ENCODE peak calls at places on chromosomes 2 and 18, in six cellular contexts. C is IMR-90, Z is neuronal stem cell, H is trophoblast cell, L is H1, W is mesenchymal stem cell. T is an unnamed sample.

GRCh38 chr18:79200546-79201268 is 131.5 kb downstream of the ATP9B start:
- DNase-seq in C (peak; percentile 25), Z (peak; percentile 30), H (peak; percentile 37), L (peak; percentile 39), W (peak; percentile 25), T (peak; percentile 85)

GRCh38 chr2:54470241-54470938 is 14.3 kb downstream of the SPTBN1 start:
- DNase-seq in C (peak; percentile 79), Z (no peak), H (peak; percentile 78), L (no peak), W (peak; percentile 76), T (no peak)

GRCh38 chr2:26479971-26480750 is 2.2 kb upstream of the OTOF start:
- DNase-seq in C (no peak), Z (no peak), H (no peak), L (no peak), W (no peak), T (no peak)

GRCh38 chr2:130337735-130338325 is 4.9 kb upstream of the IMP4 start:
- DNase-seq in C (peak; percentile 92), Z (no peak), H (peak; percentile 5), L (no peak), W (peak; percentile 84), T (no peak)

GRCh38 chr2:205700331-205701132 is 18.2 kb downstream of the NRP2 start:
- DNase-seq in C (peak; percentile 90), Z (no peak), H (peak; percentile 21), L (no peak), W (peak; percentile 96), T (peak; percentile 67)

GRCh38 chr2:74821177-74822124 is 12.5 kb upstream of the HK2 start:
- DNase-seq in C (no peak), Z (no peak), H (no peak), L (no peak), W (peak; percentile 42), T (no peak)

GRCh38 chr18:56374005-56374655 is 264.3 kb downstream of the TXNL1 start:
- DNase-seq in C (peak; percentile 26), Z (no peak), H (no peak), L (no peak), W (peak; percentile 4), T (no peak)

GRCh38 chr2:160871096-160871495 is 289.1 kb upstream of the TANK start:
- DNase-seq in C (peak; percentile 5), Z (no peak), H (no peak), L (no peak), W (peak; percentile 10), T (no peak)

GRCh38 chr2:106701134-106701994 is 184.6 kb downstream of the ST6GAL2 start:
- DNase-seq in C (no peak), Z (no peak), H (peak; percentile 1), L (no peak), W (no peak), T (no peak)

GRCh38 chr18:29779096-29779495 is 1263.4 kb downstream of the DSC3 start:
- DNase-seq in C (peak; percentile 2), Z (no peak), H (peak; percentile 23), L (no peak), W (peak; percentile 34), T (no peak)

GRCh38 chr18:50013363-50014138 is 181.4 kb downstream of the MYO5B start:
- DNase-seq in C (peak; percentile 7), Z (no peak), H (no peak), L (no peak), W (no peak), T (peak; percentile 32)

GRCh38 chr2:7510353-7510752 is 593.1 kb downstream of the RNF144A start:
- DNase-seq in C (no peak), Z (no peak), H (no peak), L (no peak), W (no peak), T (no peak)

GRCh38 chr2:148459300-148459891 is 185.2 kb upstream of the EPC2 start:
- DNase-seq in C (peak; percentile 33), Z (no peak), H (peak; percentile 69), L (no peak), W (peak; percentile 6), T (no peak)

GRCh38 chr2:136246086-136246669 is 128.2 kb upstream of the CXCR4 start:
- DNase-seq in C (peak; percentile 4), Z (no peak), H (peak; percentile 40), L (no peak), W (peak; percentile 60), T (peak; percentile 58)

GRCh38 chr2:10922307-10923006 is 10.7 kb downstream of the KCNF1 start:
- DNase-seq in C (no peak), Z (no peak), H (no peak), L (no peak), W (no peak), T (no peak)

GRCh38 chr2:63399171-63399570 is 189.1 kb downstream of the WDPCP start:
- DNase-seq in C (no peak), Z (no peak), H (no peak), L (no peak), W (no peak), T (no peak)

GRCh38 chr2:3160751-3161330 is 216.8 kb downstream of the EIPR1 start:
- DNase-seq in C (peak; percentile 63), Z (no peak), H (no peak), L (no peak), W (peak; percentile 28), T (no peak)

GRCh38 chr18:55927831-55928230 is 339.8 kb upstream of the TCF4 start:
- DNase-seq in C (peak; percentile 89), Z (no peak), H (no peak), L (no peak), W (no peak), T (no peak)

GRCh38 chr18:35077937-35078336 is 36.7 kb downstream of the MAPRE2 start:
- DNase-seq in C (peak; percentile 18), Z (no peak), H (no peak), L (no peak), W (no peak), T (no peak)

GRCh38 chr2:173033080-173033479 is 42.6 kb upstream of the MAP3K20 start:
- DNase-seq in C (peak; percentile 28), Z (no peak), H (no peak), L (no peak), W (no peak), T (no peak)

GRCh38 chr2:61816480-61817355 is 37.1 kb downstream of the FAM161A start:
- DNase-seq in C (peak; percentile 19), Z (no peak), H (no peak), L (no peak), W (no peak), T (no peak)

GRCh38 chr2:54772110-54772509 is 48.6 kb downstream of the EML6 start:
- DNase-seq in C (peak; percentile 23), Z (no peak), H (peak; percentile 52), L (no peak), W (peak; percentile 49), T (no peak)

GRCh38 chr2:157107877-157108276 is 149.6 kb upstream of the GALNT5 start:
- DNase-seq in C (peak; percentile 66), Z (no peak), H (peak; percentile 60), L (no peak), W (peak; percentile 3), T (no peak)

DNA sequence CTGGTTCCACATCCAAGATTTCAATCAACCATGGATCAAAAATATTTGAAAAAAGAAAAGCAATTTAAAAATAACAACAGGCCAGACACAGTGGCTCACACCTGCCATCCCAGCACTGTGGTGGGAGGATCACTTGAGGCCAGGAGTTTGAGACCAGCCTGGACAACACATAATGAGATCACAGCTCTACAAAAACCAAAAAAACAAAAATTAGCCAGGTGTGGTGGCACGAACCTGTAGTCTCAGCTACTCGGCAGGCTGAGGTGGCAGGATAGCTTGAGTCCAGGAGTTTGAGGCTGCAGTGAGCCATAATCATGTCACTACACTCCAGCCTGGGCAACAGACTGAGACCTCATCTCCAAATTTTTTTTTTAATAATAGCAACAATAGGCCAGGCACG is 13.4 kb upstream of the SPATA3 start:
- DNase-seq in C (no peak), Z (no peak), H (no peak), L (no peak), W (no peak), T (no peak)
- H2BK5ac ChIP-seq in C (no peak overlapping the region), Z (no peak overlapping the region), H (no peak overlapping the region), L (no peak overlapping the region), W (no peak overlapping the region), T (no peak overlapping the region)

GRCh38 chr2:153601812-153602211 is 123.2 kb upstream of the RPRM start:
- DNase-seq in C (no peak), Z (no peak), H (no peak), L (no peak), W (no peak), T (no peak)

GRCh38 chr2:153606623-153607022 is 128.1 kb upstream of the RPRM start:
- DNase-seq in C (no peak), Z (no peak), H (no peak), L (no peak), W (no peak), T (no peak)
- H3K14ac ChIP-seq in C (no peak overlapping the region), Z (no peak overlapping the region), H (no peak overlapping the region), L (no peak overlapping the region), W (no peak overlapping the region), T (no peak overlapping the region)

DNA sequence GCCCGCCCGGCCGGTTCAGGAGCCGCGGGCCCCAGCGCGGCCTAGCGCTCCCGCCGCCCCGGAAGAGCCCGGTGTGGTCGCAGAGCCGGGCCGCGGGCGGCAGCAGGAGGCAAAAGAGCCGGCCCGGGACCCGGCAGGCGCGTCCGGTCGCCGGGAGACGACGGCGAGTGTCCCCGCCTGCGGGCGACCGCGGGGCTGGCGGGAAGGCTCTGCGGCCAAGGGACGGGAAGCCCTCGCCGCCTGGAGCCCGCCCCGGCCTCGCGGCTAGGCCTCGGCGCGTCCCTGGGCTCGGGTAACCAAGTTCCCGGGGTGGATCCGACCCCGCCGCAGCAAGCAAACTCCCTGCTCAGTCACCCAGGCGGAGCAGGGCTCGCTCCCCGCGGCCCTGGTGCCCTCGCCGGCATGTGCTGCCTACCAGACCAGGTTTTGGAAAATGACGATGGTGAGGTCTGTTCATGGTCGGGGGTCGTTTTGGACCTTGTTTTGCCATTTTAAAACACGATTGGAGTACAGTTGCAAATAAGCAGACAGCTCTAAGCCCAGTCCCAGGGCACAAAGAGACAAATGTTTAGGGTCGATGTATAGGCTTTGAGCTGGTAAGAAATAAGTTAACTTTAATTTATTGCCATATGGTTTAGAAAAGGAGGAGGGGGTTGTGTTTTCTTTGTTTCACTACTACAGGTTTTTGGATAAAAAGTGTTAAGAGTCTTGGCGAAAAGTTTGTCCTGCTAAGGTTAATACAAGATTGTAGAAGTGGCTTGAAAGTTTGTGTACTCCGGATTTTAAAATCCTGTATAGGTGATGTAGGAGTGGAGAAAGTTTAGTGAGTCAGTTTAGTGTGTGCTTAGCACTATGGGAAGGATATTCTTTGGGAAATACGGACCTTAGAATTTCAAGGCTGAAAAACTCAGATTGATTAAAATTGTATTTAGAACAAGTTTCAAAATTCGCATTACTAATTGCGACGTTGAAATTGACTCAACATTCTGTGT is 1.1 kb downstream of the KCMF1 start:
- DNase-seq in C (peak; percentile 42), Z (no peak), H (peak; percentile 55), L (no peak), W (peak; percentile 44), T (no peak)
- H2BK5ac ChIP-seq in C (peak overlapping the region; percentile 98), Z (peak overlapping the region; percentile 94), H (peak overlapping the region; percentile 98), L (peak overlapping the region; percentile 85), W (peak overlapping the region; percentile 3), T (no peak overlapping the region)

DNA sequence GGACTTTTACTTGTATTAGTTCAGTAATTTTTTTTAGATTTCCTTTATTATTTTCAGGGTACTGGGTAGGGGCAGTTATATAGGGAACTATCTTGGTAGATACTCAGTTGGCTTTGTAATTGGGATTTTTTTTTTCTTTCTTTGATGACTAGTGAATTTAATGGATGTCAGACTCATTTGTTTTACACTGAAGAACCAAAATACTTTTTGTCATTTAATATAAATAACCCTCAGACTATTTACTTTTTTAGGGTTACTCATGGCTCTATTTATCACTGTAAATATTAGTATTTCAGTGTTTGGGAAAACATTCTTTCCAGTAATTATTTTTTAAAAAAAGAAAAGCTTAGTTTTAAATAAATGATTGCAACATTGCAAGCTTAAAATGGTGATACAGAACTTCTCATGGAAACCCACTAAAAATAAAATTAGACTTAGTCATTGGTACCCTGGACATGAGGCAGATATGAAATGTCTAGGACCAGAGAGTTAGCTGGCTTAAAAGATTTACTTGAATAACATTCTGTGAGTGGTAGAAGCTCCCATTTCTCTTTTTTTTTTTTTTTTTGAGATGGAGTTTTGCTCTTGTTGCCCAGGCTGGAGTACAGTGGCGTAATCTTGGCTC is 74.4 kb upstream of the CYP20A1 start:
- DNase-seq in C (peak; percentile 80), Z (no peak), H (no peak), L (no peak), W (peak; percentile 82), T (no peak)
- H3K14ac ChIP-seq in C (no peak overlapping the region), Z (no peak overlapping the region), H (no peak overlapping the region), L (no peak overlapping the region), W (no peak overlapping the region), T (no peak overlapping the region)